ENCODE peak calls at places on chromosomes 6 and 20, in nine cellular contexts. H is fibroblast of lung; J is lung; R is OCI-LY7; Z is CD8-positive, alpha-beta T cell; Q is psoas muscle; U is lower lobe of right lung; E is heart right ventricle; X is PC-3. C is an unnamed sample. For H3K4me1, the result is how much of the 10 kb centered on the place peaks cover.

GRCh38 chr6:169240125-169240524 is 13.5 kb downstream of the THBS2 start:
- DNase-seq in R (no peak), Q (no peak), E (no peak), Z (no peak), J (no peak), H (no peak), U (no peak), X (no peak), C (no peak)

GRCh38 chr6:160067564-160067963 is 54.1 kb upstream of the SLC22A1 start:
- DNase-seq in U (no peak), X (no peak), J (no peak), Q (no peak), E (no peak), R (peak), H (no peak), Z (no peak), C (no peak)

GRCh38 chr20:48463916-48464315 is 363.9 kb downstream of the PREX1 start:
- DNase-seq in J (no peak), U (no peak), X (peak), Q (no peak), Z (no peak), H (peak), R (no peak), E (no peak), C (no peak)

GRCh38 chr6:102841055-102841454 is 1447.5 kb downstream of the GRIK2 start:
- DNase-seq in E (no peak), Z (no peak), X (no peak), Q (no peak), J (no peak), H (no peak), R (no peak), U (no peak), C (no peak)

GRCh38 chr6:6178795-6179194 is 141.7 kb downstream of the F13A1 start:
- DNase-seq in J (no peak), Z (no peak), X (no peak), E (no peak), H (no peak), Q (no peak), U (no peak), R (no peak), C (no peak)

GRCh38 chr6:122548281-122548680 is 61.9 kb upstream of the PKIB start:
- DNase-seq in H (no peak), Q (no peak), R (no peak), Z (no peak), J (no peak), E (no peak), X (no peak), U (no peak), C (no peak)

GRCh38 chr6:114090626-114091025 is 119.7 kb upstream of the HDAC2 start:
- DNase-seq in H (no peak), Z (no peak), U (no peak), J (no peak), Q (no peak), R (no peak), X (no peak), E (no peak), C (no peak)

GRCh38 chr6:128204621-128205020 is 303.8 kb upstream of the THEMIS start:
- DNase-seq in U (no peak), X (no peak), J (no peak), Z (no peak), R (no peak), Q (no peak), H (peak), E (no peak), C (no peak)

GRCh38 chr6:44171899-44172546 is 13.4 kb downstream of the CAPN11 start:
- DNase-seq in E (no peak), Q (no peak), R (no peak), Z (no peak), U (no peak), J (no peak), X (no peak), H (no peak), C (no peak)

GRCh38 chr6:25035451-25036435 is 100.0 kb upstream of the RIPOR2 start:
- DNase-seq in Q (no peak), Z (no peak), E (no peak), X (no peak), J (no peak), R (peak), H (peak), U (no peak), C (no peak)

GRCh38 chr6:157060440-157060949 is 262.8 kb downstream of the TMEM242 start:
- DNase-seq in J (no peak), Z (no peak), X (no peak), R (no peak), U (no peak), H (peak), E (no peak), Q (no peak), C (no peak)

GRCh38 chr6:105192707-105193465 is 13.1 kb upstream of the POPDC3 start:
- DNase-seq in Z (no peak), U (no peak), J (no peak), X (peak), H (peak), R (no peak), E (no peak), Q (no peak), C (no peak)

GRCh38 chr6:143408151-143408786 is 42.2 kb downstream of the ADAT2 start:
- DNase-seq in Q (no peak), H (peak), J (no peak), U (no peak), R (no peak), E (no peak), X (peak), Z (no peak), C (no peak)

GRCh38 chr6:10256113-10256690 is 158.7 kb downstream of the TFAP2A start:
- DNase-seq in J (no peak), X (peak), Z (no peak), R (peak), E (no peak), H (no peak), U (no peak), Q (no peak), C (no peak)

GRCh38 chr6:57221191-57221935 is 744 bp downstream of the RAB23 start:
- DNase-seq in X (peak), R (peak), H (peak), Z (no peak), J (peak), E (peak), U (peak), Q (peak), C (peak)

GRCh38 chr20:50663095-50663821 is 28.1 kb downstream of the RIPOR3 start:
- DNase-seq in J (peak), H (no peak), X (peak), E (peak), Z (no peak), R (peak), Q (no peak), U (no peak), C (peak)

GRCh38 chr20:31992086-31992485 is 18.2 kb upstream of the CCM2L start:
- DNase-seq in H (no peak), X (no peak), J (no peak), R (no peak), U (no peak), Q (no peak), Z (no peak), E (no peak), C (no peak)

GRCh38 chr6:135087803-135088202 is 33.2 kb upstream of the HBS1L start:
- DNase-seq in X (no peak), E (no peak), R (no peak), Z (peak), J (no peak), U (no peak), H (no peak), Q (no peak), C (peak)

GRCh38 chr6:101931766-101932165 is 538.3 kb downstream of the GRIK2 start:
- DNase-seq in Z (no peak), J (no peak), E (no peak), X (no peak), Q (no peak), U (no peak), R (no peak), H (no peak), C (no peak)

GRCh38 chr6:134757911-134758361 is 192.0 kb downstream of the ALDH8A1 start:
- DNase-seq in H (no peak), Z (no peak), E (no peak), X (peak), J (peak), Q (no peak), U (no peak), R (no peak), C (no peak)

GRCh38 chr6:136609878-136610706 is 59.9 kb upstream of the MAP7 start:
- DNase-seq in Q (no peak), R (no peak), Z (no peak), U (peak), H (peak), X (peak), J (peak), E (peak), C (peak)

GRCh38 chr20:6940052-6940451 is 172.6 kb downstream of the BMP2 start:
- DNase-seq in J (no peak), X (peak), Z (no peak), U (no peak), Q (no peak), E (peak), H (no peak), R (peak), C (no peak)
- TF ChIP-seq CTCF in J (no peak), X (peak), Z (no peak), U (no peak), Q (no peak), E (no peak), H (no peak), R (peak), C (peak)

DNA sequence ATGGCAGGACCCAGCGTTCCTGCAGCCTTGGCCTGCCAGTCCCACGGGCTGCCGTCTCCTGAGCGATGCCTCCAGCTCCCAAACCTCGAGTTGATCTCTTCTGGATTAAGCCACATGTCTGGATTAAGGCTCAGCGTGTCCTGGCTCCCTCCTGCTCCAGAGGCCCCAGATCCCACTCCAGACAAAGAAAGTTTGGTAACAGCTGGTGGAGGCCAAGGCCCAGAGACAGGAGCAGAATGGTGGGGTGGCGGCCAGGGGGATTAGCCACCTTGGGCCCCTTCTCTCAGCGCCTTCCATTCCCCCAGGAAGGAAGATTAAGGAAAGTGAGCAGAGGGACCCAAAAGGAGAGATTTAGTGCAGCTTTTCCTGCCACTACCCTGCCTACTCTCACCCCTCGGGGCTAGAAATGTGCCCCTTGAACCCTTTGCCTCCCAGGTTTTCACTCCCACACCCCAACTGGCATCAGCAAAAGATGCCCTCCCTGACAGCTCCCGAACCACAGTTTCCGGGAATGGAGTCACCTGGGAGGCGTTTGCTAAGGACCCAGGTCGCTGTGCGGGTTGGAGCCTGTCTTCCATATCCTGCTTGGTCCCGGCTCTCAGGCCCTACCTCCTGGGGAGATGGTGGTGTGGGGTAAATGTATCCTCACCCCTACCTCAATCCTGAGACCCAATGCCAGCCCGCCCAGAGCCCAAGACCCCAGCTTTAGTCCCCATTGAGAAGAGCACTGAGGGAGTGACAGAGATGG is 6.9 kb downstream of the SPDEF start:
- DNase-seq in Z (no peak), U (no peak), R (no peak), Q (no peak), X (no peak), E (no peak), H (no peak), J (no peak), C (no peak)
- H3K4me1 ChIP-seq in Z (under half), U (under half), R (under half), Q (under half), X (half or more), E (under half), H (under half), J (under half), C (under half)

DNA sequence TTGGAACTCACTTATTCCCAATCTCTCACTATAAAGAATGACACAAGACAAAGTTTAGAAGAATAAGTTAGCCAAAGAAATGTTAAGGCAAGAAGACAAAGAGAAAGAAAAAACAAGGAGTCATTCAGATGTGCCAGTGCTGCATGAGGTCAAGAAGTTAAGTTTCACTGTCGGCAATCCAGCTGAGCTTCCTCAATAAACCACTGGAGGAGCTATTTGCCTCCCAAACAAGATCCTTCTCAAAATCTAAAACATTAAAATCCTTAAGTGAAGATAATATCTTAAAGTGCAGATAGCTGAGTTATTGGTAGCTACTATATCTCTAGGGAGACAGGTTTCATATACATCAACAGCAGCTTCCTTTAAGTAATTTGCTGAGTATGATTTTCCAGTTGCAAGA is 512.3 kb downstream of the HDGFL1 start:
- DNase-seq in Q (no peak), U (no peak), Z (no peak), X (no peak), H (no peak), E (no peak), J (no peak), R (no peak), C (no peak)
- TF ChIP-seq CTCF in Q (no peak), U (no peak), Z (no peak), X (peak), H (no peak), E (no peak), J (no peak), R (peak), C (no peak)

GRCh38 chr6:14865609-14866100 is 380.2 kb upstream of the JARID2 start:
- DNase-seq in Q (no peak), H (peak), U (no peak), Z (no peak), R (peak), X (no peak), E (no peak), J (no peak), C (no peak)

GRCh38 chr6:14863896-14864850 is 381.7 kb upstream of the JARID2 start:
- DNase-seq in H (no peak), Q (no peak), Z (no peak), U (no peak), X (no peak), R (no peak), E (no peak), J (no peak), C (no peak)

GRCh38 chr6:14858808-14859207 is 387.1 kb upstream of the JARID2 start:
- DNase-seq in Q (no peak), Z (no peak), R (no peak), E (no peak), H (no peak), U (no peak), X (no peak), J (no peak), C (no peak)

GRCh38 chr6:14861491-14861943 is 384.4 kb upstream of the JARID2 start:
- DNase-seq in E (no peak), X (no peak), R (no peak), U (no peak), J (no peak), Q (no peak), Z (no peak), H (no peak), C (no peak)

DNA sequence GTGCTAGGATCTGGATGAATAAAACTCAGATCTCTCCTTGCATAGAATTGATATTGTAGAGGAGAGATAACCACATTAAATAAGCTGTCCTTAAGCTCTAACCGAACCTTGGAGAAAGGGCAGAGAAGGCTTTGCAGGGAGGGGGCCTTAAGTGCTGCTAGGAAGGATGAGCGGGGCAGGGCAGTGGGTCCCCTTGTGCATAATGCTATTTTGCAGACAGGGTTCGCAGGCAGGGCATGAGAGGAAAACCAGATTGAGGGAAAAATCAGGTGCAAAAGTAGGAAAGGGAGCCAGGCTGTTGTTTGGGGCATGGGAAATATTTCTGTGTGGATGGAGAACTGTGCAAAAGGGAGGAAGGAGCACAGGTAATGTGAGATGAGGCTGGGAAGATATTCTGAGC is 383.0 kb upstream of the JARID2 start:
- DNase-seq in E (no peak), J (no peak), X (no peak), R (no peak), U (no peak), Z (no peak), H (no peak), Q (no peak), C (no peak)
- H3K4me1 ChIP-seq in E (under half), J (under half), X (under half), R (under half), U (under half), Z (under half), H (under half), Q (under half), C (under half)

GRCh38 chr20:36493013-36493800 is 48.1 kb upstream of the MYL9 start:
- DNase-seq in H (no peak), Q (no peak), R (peak), J (no peak), U (no peak), X (peak), Z (no peak), E (no peak), C (no peak)
- TF ChIP-seq CTCF in H (peak), Q (peak), R (peak), J (no peak), U (peak), X (peak), Z (no peak), E (no peak), C (no peak)

GRCh38 chr6:90100059-90100665 is 196.5 kb downstream of the BACH2 start:
- DNase-seq in X (no peak), U (no peak), E (no peak), Z (no peak), J (no peak), H (peak), R (no peak), Q (no peak), C (no peak)
- H3K4me1 ChIP-seq in X (under half), U (under half), E (under half), Z (half or more), J (under half), H (under half), R (under half), Q (under half), C (under half)

GRCh38 chr20:43514062-43514971 is 6.8 kb downstream of the L3MBTL1 start:
- DNase-seq in X (peak), R (peak), J (peak), U (peak), Z (peak), H (peak), E (peak), Q (peak), C (peak)
- TF ChIP-seq CTCF in X (peak), R (peak), J (no peak), U (peak), Z (no peak), H (peak), E (no peak), Q (peak), C (no peak)

DNA sequence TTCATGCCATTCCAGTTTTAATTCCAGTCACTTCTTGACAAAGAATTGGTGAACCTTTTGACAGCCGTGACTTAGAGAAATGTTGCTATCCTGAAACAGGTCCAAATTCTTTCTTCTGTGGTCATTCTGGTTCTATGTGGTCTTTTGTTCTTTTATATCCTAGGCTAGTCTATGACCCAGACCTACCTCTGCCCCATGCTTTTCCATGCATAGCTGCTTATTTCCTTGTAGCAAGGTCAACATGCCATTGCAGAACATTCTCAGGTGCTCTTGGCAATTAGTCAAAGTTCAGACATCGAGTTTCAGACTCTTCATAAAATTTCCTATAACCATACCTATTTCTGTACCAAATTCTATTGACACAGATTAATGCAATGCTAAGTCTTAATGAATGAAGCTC is 202.6 kb downstream of the PLCB1 start:
- DNase-seq in Q (no peak), X (no peak), R (no peak), U (no peak), Z (no peak), J (no peak), H (no peak), E (no peak), C (no peak)
- H3K4me1 ChIP-seq in Q (under half), X (under half), R (under half), U (under half), Z (under half), J (under half), H (under half), E (under half), C (under half)

GRCh38 chr20:9306521-9306920 is 207.9 kb upstream of the LAMP5 start:
- DNase-seq in Z (no peak), X (peak), J (no peak), Q (no peak), U (no peak), H (peak), R (no peak), E (no peak), C (no peak)
- TF ChIP-seq CTCF in Z (no peak), X (no peak), J (no peak), Q (no peak), U (no peak), H (no peak), R (no peak), E (no peak), C (no peak)

C was measured in pancreas.